ENCODE peak calls at places on chromosomes 5 and 9, in four cellular contexts. S, Z, K and O are unnamed samples.

GRCh38 chr5:10825897-10826644 is 65.0 kb upstream of the DAP start:
- DNase-seq in S (no peak), Z (no peak), K (no peak), O (no peak)

GRCh38 chr9:131477816-131478419 is 24.8 kb upstream of the POMT1 start:
- DNase-seq in S (no peak), Z (no peak), K (no peak), O (no peak)

GRCh38 chr5:140345919-140346347 is 470 bp downstream of the HBEGF start:
- DNase-seq in S (no peak), Z (no peak), K (peak), O (no peak)

GRCh38 chr5:170221319-170221718 is 11.5 kb upstream of the C5orf58 start:
- DNase-seq in S (no peak), Z (no peak), K (no peak), O (no peak)

GRCh38 chr5:68911840-68912690 is 181.7 kb upstream of the SLC30A5 start:
- DNase-seq in S (no peak), Z (no peak), K (peak), O (no peak)

GRCh38 chr5:153756540-153756939 is 266.1 kb downstream of the GRIA1 start:
- DNase-seq in S (no peak), Z (no peak), K (no peak), O (no peak)

GRCh38 chr5:14399054-14399657 is 182.4 kb upstream of the OTULINL start:
- DNase-seq in S (peak), Z (peak), K (peak), O (no peak)

GRCh38 chr9:104984121-104984520 is 56.2 kb upstream of the ABCA1 start:
- DNase-seq in S (no peak), Z (no peak), K (no peak), O (peak)

GRCh38 chr5:117207088-117207668 is 632.6 kb upstream of the SEMA6A start:
- DNase-seq in S (no peak), Z (no peak), K (no peak), O (no peak)

GRCh38 chr9:127873886-127874285 is 3.6 kb downstream of the AK1 start:
- DNase-seq in S (no peak), Z (no peak), K (no peak), O (no peak)

GRCh38 chr5:10728679-10729078 is 32.4 kb downstream of the DAP start:
- DNase-seq in S (no peak), Z (no peak), K (no peak), O (no peak)

GRCh38 chr5:146588331-146588730 is 72.3 kb upstream of the GPR151 start:
- DNase-seq in S (no peak), Z (no peak), K (no peak), O (no peak)

GRCh38 chr5:104015765-104016164 is 453.2 kb upstream of the NUDT12 start:
- DNase-seq in S (no peak), Z (no peak), K (no peak), O (no peak)

GRCh38 chr9:89483592-89484474 is 14.1 kb downstream of the SEMA4D start:
- DNase-seq in S (no peak), Z (peak), K (no peak), O (no peak)

GRCh38 chr9:73647560-73647959 is 495.9 kb downstream of the ANXA1 start:
- DNase-seq in S (no peak), Z (no peak), K (no peak), O (no peak)

GRCh38 chr9:89360465-89360864 is 42.2 kb downstream of the SECISBP2 start:
- DNase-seq in S (no peak), Z (no peak), K (no peak), O (no peak)

GRCh38 chr5:181173027-181173419 is 25.6 kb downstream of the OR2V2 start:
- DNase-seq in S (no peak), Z (no peak), K (no peak), O (no peak)

GRCh38 chr5:2848634-2849033 is 97.2 kb upstream of the IRX2 start:
- DNase-seq in S (no peak), Z (no peak), K (no peak), O (no peak)

GRCh38 chr5:177288191-177288590 is 15.3 kb downstream of the RAB24 start:
- DNase-seq in S (no peak), Z (no peak), K (no peak), O (no peak)

GRCh38 chr9:137308102-137308619 is 6.1 kb upstream of the NRARP start:
- DNase-seq in S (no peak), Z (no peak), K (peak), O (no peak)

GRCh38 chr5:146249801-146250200 is 46.4 kb downstream of the RBM27 start:
- DNase-seq in S (no peak), Z (no peak), K (no peak), O (no peak)

GRCh38 chr5:41182666-41183065 is 30.7 kb downstream of the C6 start:
- DNase-seq in S (no peak), Z (no peak), K (no peak), O (no peak)

GRCh38 chr5:151180291-151180690 is 22.7 kb upstream of the ANXA6 start:
- DNase-seq in S (no peak), Z (no peak), K (no peak), O (no peak)

GRCh38 chr9:71506821-71507220 is 261.5 kb downstream of the CEMIP2 start:
- DNase-seq in S (no peak), Z (no peak), K (no peak), O (no peak)

GRCh38 chr5:140349244-140349643 is 2.8 kb upstream of the HBEGF start:
- DNase-seq in S (no peak), Z (no peak), K (no peak), O (no peak)

GRCh38 chr9:93904649-93905472 is 50.3 kb downstream of the BARX1 start:
- DNase-seq in S (no peak), Z (no peak), K (no peak), O (no peak)